ENCODE peak calls at places on chromosomes 13 and 19, in five cellular contexts. One of them, this sample, is unnamed.

GRCh38 chr19:16367269-16367683 is 42.6 kb downstream of the KLF2 start:
- DNase-seq in choroid plexus epithelial cell: no peak
- DNase-seq in AG04449: no peak
- DNase-seq in stomach: no peak
- DNase-seq in psoas muscle: no peak
- DNase-seq in this sample: peak

GRCh38 chr19:44808463-44809371 is at the start of gene BCAM:
- DNase-seq in psoas muscle: peak
- DNase-seq in choroid plexus epithelial cell: peak
- DNase-seq in AG04449: no peak
- DNase-seq in stomach: peak
- DNase-seq in this sample: peak

GRCh38 chr13:112638919-112639318 is 50.9 kb upstream of the ATP11A start:
- DNase-seq in stomach: no peak
- DNase-seq in AG04449: no peak
- DNase-seq in choroid plexus epithelial cell: no peak
- DNase-seq in psoas muscle: no peak
- DNase-seq in this sample: no peak

GRCh38 chr19:39474139-39474620 is 6.5 kb upstream of the TIMM50 start:
- DNase-seq in stomach: peak
- DNase-seq in AG04449: no peak
- DNase-seq in psoas muscle: peak
- DNase-seq in choroid plexus epithelial cell: peak
- DNase-seq in this sample: peak

GRCh38 chr19:50668416-50669318 is 19.4 kb downstream of the C19orf81 start:
- DNase-seq in AG04449: no peak
- DNase-seq in psoas muscle: no peak
- DNase-seq in stomach: no peak
- DNase-seq in choroid plexus epithelial cell: no peak
- DNase-seq in this sample: no peak

GRCh38 chr13:70107498-70108271 is at the start of gene ATXN8OS:
- DNase-seq in psoas muscle: no peak
- DNase-seq in stomach: no peak
- DNase-seq in AG04449: no peak
- DNase-seq in choroid plexus epithelial cell: no peak
- DNase-seq in this sample: no peak

GRCh38 chr19:28426110-28426901 is 786.6 kb downstream of the UQCRFS1 start:
- DNase-seq in stomach: no peak
- DNase-seq in choroid plexus epithelial cell: no peak
- DNase-seq in psoas muscle: no peak
- DNase-seq in AG04449: no peak
- DNase-seq in this sample: no peak

GRCh38 chr13:60230593-60230992 is 66.9 kb upstream of the DIAPH3 start:
- DNase-seq in stomach: no peak
- DNase-seq in choroid plexus epithelial cell: peak
- DNase-seq in AG04449: no peak
- DNase-seq in psoas muscle: no peak
- DNase-seq in this sample: no peak

GRCh38 chr13:53285896-53286430 is 257.4 kb downstream of the OLFM4 start:
- DNase-seq in AG04449: no peak
- DNase-seq in stomach: no peak
- DNase-seq in choroid plexus epithelial cell: no peak
- DNase-seq in psoas muscle: no peak
- DNase-seq in this sample: no peak

GRCh38 chr13:113903912-113904311 is 40.0 kb upstream of the GAS6 start:
- DNase-seq in AG04449: no peak
- DNase-seq in stomach: peak
- DNase-seq in psoas muscle: no peak
- DNase-seq in choroid plexus epithelial cell: no peak
- DNase-seq in this sample: no peak

GRCh38 chr13:77860621-77861020 is 58.0 kb downstream of the EDNRB start:
- DNase-seq in stomach: no peak
- DNase-seq in choroid plexus epithelial cell: peak
- DNase-seq in psoas muscle: no peak
- DNase-seq in AG04449: no peak
- DNase-seq in this sample: no peak

GRCh38 chr19:2394054-2394668 is 33.2 kb downstream of the TIMM13 start:
- DNase-seq in AG04449: no peak
- DNase-seq in stomach: no peak
- DNase-seq in choroid plexus epithelial cell: peak
- DNase-seq in psoas muscle: no peak
- DNase-seq in this sample: peak

GRCh38 chr13:66266348-66266747 is 963.8 kb downstream of the PCDH9 start:
- DNase-seq in choroid plexus epithelial cell: no peak
- DNase-seq in AG04449: no peak
- DNase-seq in stomach: no peak
- DNase-seq in psoas muscle: no peak
- DNase-seq in this sample: no peak

GRCh38 chr13:99275093-99275469 is 16.9 kb upstream of the GPR18 start:
- DNase-seq in AG04449: peak
- DNase-seq in choroid plexus epithelial cell: peak
- DNase-seq in psoas muscle: no peak
- DNase-seq in stomach: no peak
- DNase-seq in this sample: peak

GRCh38 chr19:46284635-46285034 is 12.2 kb upstream of the HIF3A start:
- DNase-seq in AG04449: no peak
- DNase-seq in stomach: no peak
- DNase-seq in choroid plexus epithelial cell: no peak
- DNase-seq in psoas muscle: no peak
- DNase-seq in this sample: no peak

GRCh38 chr13:114120486-114121430 is 11.7 kb downstream of the RASA3 start:
- DNase-seq in psoas muscle: no peak
- DNase-seq in AG04449: no peak
- DNase-seq in stomach: no peak
- DNase-seq in choroid plexus epithelial cell: no peak
- DNase-seq in this sample: peak

GRCh38 chr13:113777311-113778260 is 18.6 kb downstream of the TMEM255B start:
- DNase-seq in stomach: no peak
- DNase-seq in choroid plexus epithelial cell: peak
- DNase-seq in psoas muscle: no peak
- DNase-seq in AG04449: no peak
- DNase-seq in this sample: no peak

DNA sequence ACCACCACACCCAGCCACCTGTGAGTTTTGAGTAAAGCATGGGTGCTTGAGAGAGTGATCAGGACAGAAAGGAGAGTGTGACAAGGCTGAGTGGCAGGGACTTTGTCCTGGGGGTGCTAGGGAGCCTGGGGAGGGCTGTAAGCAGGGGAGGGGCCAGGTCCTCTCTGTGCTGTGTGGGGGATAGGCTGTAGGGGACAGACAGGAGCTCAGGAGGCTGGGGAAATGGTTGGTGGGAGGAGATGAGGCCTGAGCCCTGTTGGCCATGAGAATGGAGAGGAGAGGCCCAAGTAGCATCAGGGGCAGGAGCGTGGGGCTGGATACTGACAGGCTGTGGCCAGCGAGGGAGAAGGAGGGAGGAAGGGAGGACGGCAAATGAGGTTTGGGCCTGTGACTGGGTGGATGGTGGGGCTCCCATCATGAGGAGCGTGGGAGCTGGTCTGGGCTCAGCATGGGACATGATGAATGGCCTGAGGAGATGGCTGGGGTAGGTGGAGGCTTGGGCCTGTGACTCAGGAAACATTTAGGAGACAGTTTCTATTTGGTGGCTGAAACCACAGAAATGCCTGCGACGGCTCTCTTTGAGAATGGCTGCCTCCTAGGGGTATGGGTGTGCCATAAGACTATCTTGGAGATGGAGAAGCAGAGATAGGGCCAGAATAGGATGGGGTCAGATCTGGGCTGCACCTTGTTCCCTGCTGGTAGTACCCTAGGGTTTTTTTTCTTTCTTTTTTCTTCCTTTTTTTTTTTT is 25.0 kb downstream of the GRIN2D start:
- DNase-seq in choroid plexus epithelial cell: no peak
- DNase-seq in stomach: no peak
- DNase-seq in psoas muscle: no peak
- DNase-seq in AG04449: no peak
- DNase-seq in this sample: peak
- TF ChIP-seq CTCF in choroid plexus epithelial cell: peak
- TF ChIP-seq CTCF in stomach: no peak
- TF ChIP-seq CTCF in psoas muscle: no peak
- TF ChIP-seq CTCF in AG04449: peak
- TF ChIP-seq CTCF in this sample: no peak

GRCh38 chr19:7187605-7188339 is 106.4 kb downstream of the INSR start:
- DNase-seq in psoas muscle: no peak
- DNase-seq in stomach: no peak
- DNase-seq in choroid plexus epithelial cell: no peak
- DNase-seq in AG04449: no peak
- DNase-seq in this sample: no peak
- TF ChIP-seq CTCF in psoas muscle: no peak
- TF ChIP-seq CTCF in stomach: no peak
- TF ChIP-seq CTCF in choroid plexus epithelial cell: no peak
- TF ChIP-seq CTCF in AG04449: no peak
- TF ChIP-seq CTCF in this sample: no peak

GRCh38 chr13:110496281-110496680 is 65.2 kb downstream of the RAB20 start:
- DNase-seq in stomach: no peak
- DNase-seq in AG04449: no peak
- DNase-seq in choroid plexus epithelial cell: no peak
- DNase-seq in psoas muscle: no peak
- DNase-seq in this sample: no peak
- TF ChIP-seq CTCF in stomach: no peak
- TF ChIP-seq CTCF in AG04449: no peak
- TF ChIP-seq CTCF in choroid plexus epithelial cell: no peak
- TF ChIP-seq CTCF in psoas muscle: no peak
- TF ChIP-seq CTCF in this sample: no peak

DNA sequence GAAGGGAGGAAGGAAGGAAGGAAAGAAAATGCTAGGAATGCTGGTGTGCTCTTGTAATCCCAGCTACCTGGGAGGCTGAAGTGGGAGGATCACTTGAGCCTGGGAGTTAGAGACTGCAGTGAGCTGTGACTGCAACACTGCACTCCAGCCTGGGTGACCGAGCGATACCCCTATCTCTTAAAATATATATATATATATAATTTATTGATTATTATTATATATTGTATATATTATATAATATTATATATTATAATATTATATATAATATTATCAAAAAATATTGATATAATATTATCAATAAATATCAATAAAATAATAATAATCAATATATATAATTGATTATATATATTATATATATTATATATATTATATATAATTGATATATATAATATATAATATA is 8.6 kb upstream of the ADGRL1 start:
- DNase-seq in choroid plexus epithelial cell: no peak
- DNase-seq in psoas muscle: no peak
- DNase-seq in AG04449: no peak
- DNase-seq in stomach: no peak
- DNase-seq in this sample: no peak
- TF ChIP-seq CTCF in choroid plexus epithelial cell: no peak
- TF ChIP-seq CTCF in psoas muscle: no peak
- TF ChIP-seq CTCF in AG04449: no peak
- TF ChIP-seq CTCF in stomach: no peak
- TF ChIP-seq CTCF in this sample: no peak

DNA sequence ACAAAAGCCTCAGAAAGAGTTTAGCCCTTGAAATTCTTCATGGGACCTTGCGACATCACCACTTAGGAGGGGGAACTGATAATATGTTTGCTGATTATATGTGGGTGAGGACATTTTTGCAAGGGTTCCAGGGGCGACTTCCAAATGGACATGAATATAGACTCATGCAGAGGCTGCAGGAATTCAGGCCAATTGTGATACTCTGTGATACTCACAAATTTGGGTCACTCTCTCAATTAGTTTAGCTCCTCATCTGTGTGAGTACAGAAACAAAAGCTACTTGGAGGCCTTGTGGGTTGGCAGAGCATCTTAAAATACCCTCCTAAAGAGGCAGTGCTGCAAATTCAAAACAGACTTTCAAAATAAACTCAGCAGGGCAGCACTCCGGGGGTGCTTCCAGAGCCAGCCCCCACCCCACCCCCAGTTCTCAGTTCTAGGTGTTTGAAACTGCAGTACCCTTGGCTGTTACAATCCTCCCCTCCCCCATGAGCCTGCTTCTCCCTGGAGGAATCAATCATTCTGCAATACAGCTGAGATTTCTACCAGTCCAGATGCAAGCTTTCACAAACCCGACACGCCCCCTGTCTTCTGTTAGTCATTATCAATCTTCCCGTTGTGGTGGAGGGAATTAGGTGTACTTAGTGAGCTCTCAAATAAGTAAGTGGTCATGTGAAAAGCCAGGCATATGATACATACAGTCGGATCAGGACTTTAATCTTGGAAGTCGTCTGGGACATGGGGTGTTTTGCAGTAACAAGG is 96.9 kb upstream of the MBNL2 start:
- DNase-seq in AG04449: no peak
- DNase-seq in stomach: no peak
- DNase-seq in psoas muscle: peak
- DNase-seq in choroid plexus epithelial cell: peak
- DNase-seq in this sample: peak
- TF ChIP-seq CTCF in AG04449: no peak
- TF ChIP-seq CTCF in stomach: no peak
- TF ChIP-seq CTCF in psoas muscle: no peak
- TF ChIP-seq CTCF in choroid plexus epithelial cell: peak
- TF ChIP-seq CTCF in this sample: no peak

This sample was measured in activated CD8-positive, alpha-beta T cell treated with anti-CD3 and anti-CD28 coated beads for 36 hours.